ENCODE peak calls at places on chromosome 11, in nine cellular contexts. R is transverse colon; M is tibial nerve; W is mesendoderm; J is cardiac muscle cell; V is endodermal cell; B is CD8-positive, alpha-beta T cell; A is upper lobe of right lung; P is uterus. I is an unnamed sample.

GRCh38 chr11:47412152-47412746 is 3.9 kb downstream of the SLC39A13 start:
- DNase-seq in R (peak; percentile 57), M (no peak), W (peak; percentile 75), J (peak; percentile 68), V (peak; percentile 94), B (no peak), A (peak; percentile 81), P (no peak), I (peak; percentile 37)

GRCh38 chr11:123239371-123240150 is 44.5 kb upstream of the CLMP start:
- DNase-seq in R (no peak), M (no peak), W (peak; percentile 69), J (no peak), V (no peak), B (no peak), A (no peak), P (no peak), I (no peak)

GRCh38 chr11:130979386-130979972 is 63.2 kb upstream of the SNX19 start:
- DNase-seq in R (no peak), M (no peak), W (peak; percentile 53), J (peak; percentile 38), V (no peak), B (no peak), A (no peak), P (no peak), I (peak; percentile 18)

GRCh38 chr11:111400595-111400994 is 21.5 kb upstream of the POU2AF1 start:
- DNase-seq in R (no peak), M (no peak), W (no peak), J (no peak), V (no peak), B (no peak), A (no peak), P (no peak), I (no peak)

GRCh38 chr11:61510178-61510979 is 1.8 kb downstream of the LRRC10B start:
- DNase-seq in R (no peak), M (no peak), W (no peak), J (no peak), V (no peak), B (no peak), A (no peak), P (peak; percentile 28), I (no peak)

GRCh38 chr11:19301336-19301735 is 60.6 kb upstream of the E2F8 start:
- DNase-seq in R (no peak), M (no peak), W (no peak), J (no peak), V (no peak), B (no peak), A (no peak), P (no peak), I (no peak)

GRCh38 chr11:35907648-35908431 is 36.0 kb upstream of the LDLRAD3 start:
- DNase-seq in R (no peak), M (no peak), W (no peak), J (no peak), V (no peak), B (no peak), A (no peak), P (peak; percentile 57), I (no peak)

GRCh38 chr11:56331861-56332491 is 13.9 kb upstream of the OR8K1 start:
- DNase-seq in R (peak; percentile 5), M (no peak), W (no peak), J (no peak), V (no peak), B (no peak), A (no peak), P (no peak), I (no peak)

GRCh38 chr11:134071766-134072403 is 3.0 kb downstream of the JAM3 start:
- DNase-seq in R (no peak), M (no peak), W (no peak), J (no peak), V (no peak), B (no peak), A (no peak), P (no peak), I (no peak)

GRCh38 chr11:117941163-117941707 is 12.0 kb upstream of the TMPRSS13 start:
- DNase-seq in R (no peak), M (no peak), W (no peak), J (no peak), V (peak; percentile 16), B (no peak), A (no peak), P (no peak), I (no peak)

GRCh38 chr11:120168960-120169681 is 31.2 kb upstream of the TRIM29 start:
- DNase-seq in R (peak; percentile 70), M (no peak), W (peak; percentile 84), J (peak; percentile 76), V (peak; percentile 95), B (peak; percentile 30), A (peak; percentile 83), P (peak; percentile 78), I (peak; percentile 39)

GRCh38 chr11:32173435-32173834 is 82.6 kb downstream of the RCN1 start:
- DNase-seq in R (peak; percentile 61), M (no peak), W (peak; percentile 71), J (peak; percentile 74), V (peak; percentile 90), B (no peak), A (no peak), P (peak; percentile 32), I (peak; percentile 29)

GRCh38 chr11:106389096-106389495 is 311.6 kb downstream of the AASDHPPT start:
- DNase-seq in R (no peak), M (no peak), W (no peak), J (no peak), V (no peak), B (no peak), A (no peak), P (no peak), I (no peak)

GRCh38 chr11:30316237-30316636 is 6.7 kb upstream of the ARL14EP start:
- DNase-seq in R (no peak), M (no peak), W (no peak), J (no peak), V (no peak), B (no peak), A (no peak), P (no peak), I (no peak)

GRCh38 chr11:75538150-75538942 is 12.6 kb upstream of the GDPD5 start:
- DNase-seq in R (no peak), M (no peak), W (no peak), J (no peak), V (no peak), B (no peak), A (no peak), P (no peak), I (no peak)

GRCh38 chr11:75537740-75538139 is 12.0 kb upstream of the GDPD5 start:
- DNase-seq in R (no peak), M (no peak), W (peak; percentile 83), J (no peak), V (peak; percentile 77), B (no peak), A (no peak), P (no peak), I (no peak)

GRCh38 chr11:75539459-75540022 is 13.8 kb upstream of the GDPD5 start:
- DNase-seq in R (no peak), M (no peak), W (no peak), J (peak; percentile 71), V (no peak), B (no peak), A (no peak), P (no peak), I (no peak)

GRCh38 chr11:75535039-75535563 is 9.4 kb upstream of the GDPD5 start:
- DNase-seq in R (no peak), M (no peak), W (no peak), J (no peak), V (no peak), B (no peak), A (no peak), P (no peak), I (no peak)

DNA sequence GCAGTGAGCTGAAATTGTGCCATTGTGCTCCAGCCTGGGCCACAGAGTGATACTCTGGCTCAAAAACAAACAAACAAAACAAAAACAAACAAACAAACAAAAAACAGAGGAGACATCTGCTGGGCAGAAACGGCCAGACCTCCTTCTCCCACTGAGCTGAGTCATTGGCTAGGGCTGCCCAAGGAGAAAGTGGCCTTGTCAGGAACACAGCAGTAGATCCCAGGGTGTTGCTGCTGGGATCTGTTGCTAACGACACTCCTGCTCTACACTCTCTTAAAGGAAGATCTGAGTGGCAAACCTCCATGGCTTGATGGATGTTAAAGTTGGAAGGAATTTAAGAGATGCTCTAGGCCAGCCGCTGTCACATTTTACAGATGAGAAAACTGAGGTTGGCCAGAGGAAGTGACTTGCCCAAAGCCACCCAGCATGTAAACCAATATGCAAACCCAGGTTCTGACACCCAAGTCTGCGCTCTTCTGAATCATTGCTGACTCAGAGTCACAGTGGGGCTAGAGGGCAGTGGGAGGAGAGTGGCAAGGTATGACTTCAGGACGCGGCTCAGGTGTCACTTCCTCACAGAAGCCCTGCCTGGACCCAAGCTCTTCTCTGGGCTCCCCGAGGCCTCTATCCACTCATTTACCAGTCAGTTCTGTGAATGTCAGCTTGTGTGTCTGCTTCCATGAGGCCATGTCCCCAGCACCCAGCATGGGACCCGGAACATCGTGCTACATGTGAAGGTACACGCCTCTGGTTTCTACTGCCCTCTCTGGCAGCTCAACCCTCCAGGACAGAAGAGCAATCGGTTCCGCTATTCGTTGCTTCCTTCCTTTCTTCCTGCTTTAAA is 11.3 kb upstream of the GDPD5 start:
- DNase-seq in R (no peak), M (no peak), W (peak; percentile 76), J (no peak), V (peak; percentile 67), B (no peak), A (no peak), P (no peak), I (no peak)
- H3K27ac ChIP-seq in R (no peak overlapping the region), M (no peak overlapping the region), W (no peak overlapping the region), J (no peak overlapping the region), V (no peak overlapping the region), B (no peak overlapping the region), A (no peak overlapping the region), P (no peak overlapping the region), I (no peak overlapping the region)

DNA sequence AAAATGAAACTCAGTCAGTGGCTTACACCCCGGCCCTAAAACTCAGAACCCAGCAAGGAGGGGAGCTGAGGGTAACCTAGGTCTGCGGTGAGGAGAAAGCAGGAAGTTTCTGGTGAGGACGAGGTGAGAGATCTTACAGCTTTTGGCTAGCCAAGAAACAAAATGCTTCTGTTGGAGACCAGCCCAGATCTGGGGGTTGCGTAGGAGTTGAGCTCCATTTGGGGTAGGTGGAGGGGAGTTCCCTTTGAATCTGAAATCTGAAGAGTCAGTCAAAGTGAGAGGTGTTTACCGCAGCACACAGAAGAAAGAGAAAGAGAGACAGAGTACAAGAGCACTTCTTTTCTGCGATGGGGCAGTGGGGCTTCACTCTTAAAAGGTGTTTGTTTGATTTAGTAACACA is 29.6 kb downstream of the EHF start:
- DNase-seq in R (no peak), M (no peak), W (no peak), J (no peak), V (no peak), B (peak; percentile 50), A (no peak), P (no peak), I (no peak)
- H3K4me1 ChIP-seq in R (peaks cover 4% of the 10 kb centered on the region), M (no peaks in the 10 kb centered on the region), W (no peaks in the 10 kb centered on the region), J (no peaks in the 10 kb centered on the region), V (peaks cover 3% of the 10 kb centered on the region), B (peaks cover 46% of the 10 kb centered on the region), A (peaks cover 34% of the 10 kb centered on the region), P (no peaks in the 10 kb centered on the region), I (peaks cover 1% of the 10 kb centered on the region)

GRCh38 chr11:12724301-12725046 is 50.3 kb downstream of the TEAD1 start:
- DNase-seq in R (peak; percentile 91), M (peak; percentile 66), W (peak; percentile 91), J (no peak), V (peak; percentile 93), B (no peak), A (no peak), P (peak; percentile 90), I (peak; percentile 74)
- H3K27ac ChIP-seq in R (peak overlapping the region; percentile 92), M (peak overlapping the region; percentile 41), W (peak overlapping the region; percentile 68), J (peak overlapping the region; percentile 12), V (peak overlapping the region; percentile 25), B (no peak overlapping the region), A (peak overlapping the region; percentile 17), P (peak overlapping the region; percentile 73), I (no peak overlapping the region)

GRCh38 chr11:67435031-67435726 is 2.3 kb downstream of the PTPRCAP start:
- DNase-seq in R (no peak), M (no peak), W (no peak), J (no peak), V (no peak), B (no peak), A (no peak), P (no peak), I (no peak)
- H3K4me1 ChIP-seq in R (peaks cover 19% of the 10 kb centered on the region), M (no peaks in the 10 kb centered on the region), W (peaks cover 2% of the 10 kb centered on the region), J (no peaks in the 10 kb centered on the region), V (no peaks in the 10 kb centered on the region), B (peaks cover 60% of the 10 kb centered on the region), A (peaks cover 3% of the 10 kb centered on the region), P (peaks cover 4% of the 10 kb centered on the region), I (peaks cover 6% of the 10 kb centered on the region)